ENCODE peak calls at places on chromosome 7, in six cellular contexts. B, E, K, N, G and P are unnamed samples.

GRCh38 chr7:44321796-44322195 is 3.6 kb downstream of the CAMK2B start:
- DNase-seq in B (no peak), E (no peak), K (no peak), N (no peak), G (no peak), P (no peak)

GRCh38 chr7:143434660-143435059 is 8.6 kb upstream of the TAS2R60 start:
- DNase-seq in B (peak), E (no peak), K (no peak), N (no peak), G (no peak), P (peak)

GRCh38 chr7:127792528-127793342 is 140.7 kb downstream of the SND1 start:
- DNase-seq in B (peak), E (no peak), K (peak), N (no peak), G (peak), P (no peak)

GRCh38 chr7:43385856-43386255 is 197.1 kb upstream of the STK17A start:
- DNase-seq in B (no peak), E (no peak), K (no peak), N (no peak), G (no peak), P (no peak)

GRCh38 chr7:154463794-154464193 is 411.6 kb downstream of the DPP6 start:
- DNase-seq in B (no peak), E (no peak), K (no peak), N (no peak), G (no peak), P (no peak)

GRCh38 chr7:132666076-132666775 is 90.0 kb upstream of the PLXNA4 start:
- DNase-seq in B (no peak), E (peak), K (no peak), N (no peak), G (no peak), P (no peak)

GRCh38 chr7:38630720-38631673 is at the start of gene AMPH:
- DNase-seq in B (peak), E (peak), K (peak), N (no peak), G (peak), P (peak)

GRCh38 chr7:45923290-45923689 is 2.2 kb upstream of the IGFBP3 start:
- DNase-seq in B (peak), E (peak), K (peak), N (peak), G (peak), P (peak)

GRCh38 chr7:112945046-112945445 is 141.6 kb downstream of the GPR85 start:
- DNase-seq in B (no peak), E (no peak), K (no peak), N (no peak), G (no peak), P (peak)

GRCh38 chr7:18317956-18318355 is 177.6 kb upstream of the HDAC9 start:
- DNase-seq in B (no peak), E (no peak), K (no peak), N (no peak), G (no peak), P (no peak)